ENCODE peak calls at places on chromosome 1, in eight cellular contexts. One of them, this sample, is unnamed.
A peak's percentile ranks its signal among the peaks of the same experiment; 100 is the strongest.

GRCh38 chr1:203306970-203307541 is 1.7 kb downstream of the BTG2 start:
- DNase-seq in activated T-cell treated with anti-CD3 and anti-CD28 coated beads for 1 hour: no peak
- DNase-seq in activated CD8-positive, alpha-beta T cell treated with anti-CD3 and anti-CD28 coated beads, Interleukin-2, amount 10 ng/mL, durations not matched to agents 7 days and 5 days: peak; percentile 71
- DNase-seq in Peyer's patch: peak; percentile 73
- DNase-seq in T-helper 17 cell: no peak
- DNase-seq in trophoblast cell: no peak
- DNase-seq in CD8-positive, alpha-beta memory T cell: peak; percentile 18
- DNase-seq in Right ventricle myocardium inferior: peak; percentile 73
- DNase-seq in this sample: no peak

GRCh38 chr1:167708940-167709389 is 12.8 kb upstream of the MPZL1 start:
- DNase-seq in T-helper 17 cell: no peak
- DNase-seq in activated T-cell treated with anti-CD3 and anti-CD28 coated beads for 1 hour: no peak
- DNase-seq in trophoblast cell: no peak
- DNase-seq in activated CD8-positive, alpha-beta T cell treated with anti-CD3 and anti-CD28 coated beads, Interleukin-2, amount 10 ng/mL, durations not matched to agents 7 days and 5 days: no peak
- DNase-seq in Peyer's patch: peak; percentile 40
- DNase-seq in CD8-positive, alpha-beta memory T cell: no peak
- DNase-seq in Right ventricle myocardium inferior: no peak
- DNase-seq in this sample: peak; percentile 64

GRCh38 chr1:61552630-61553029 is 172.3 kb downstream of the TM2D1 start:
- DNase-seq in T-helper 17 cell: no peak
- DNase-seq in Peyer's patch: no peak
- DNase-seq in trophoblast cell: no peak
- DNase-seq in CD8-positive, alpha-beta memory T cell: no peak
- DNase-seq in activated T-cell treated with anti-CD3 and anti-CD28 coated beads for 1 hour: no peak
- DNase-seq in activated CD8-positive, alpha-beta T cell treated with anti-CD3 and anti-CD28 coated beads, Interleukin-2, amount 10 ng/mL, durations not matched to agents 7 days and 5 days: no peak
- DNase-seq in Right ventricle myocardium inferior: no peak
- DNase-seq in this sample: no peak

GRCh38 chr1:93753766-93754763 is 72.4 kb upstream of the BCAR3 start:
- DNase-seq in trophoblast cell: peak; percentile 87
- DNase-seq in activated CD8-positive, alpha-beta T cell treated with anti-CD3 and anti-CD28 coated beads, Interleukin-2, amount 10 ng/mL, durations not matched to agents 7 days and 5 days: no peak
- DNase-seq in T-helper 17 cell: no peak
- DNase-seq in CD8-positive, alpha-beta memory T cell: no peak
- DNase-seq in activated T-cell treated with anti-CD3 and anti-CD28 coated beads for 1 hour: no peak
- DNase-seq in Peyer's patch: no peak
- DNase-seq in Right ventricle myocardium inferior: no peak
- DNase-seq in this sample: no peak

GRCh38 chr1:210374600-210374953 is 45.9 kb downstream of the HHAT start:
- DNase-seq in Right ventricle myocardium inferior: no peak
- DNase-seq in T-helper 17 cell: no peak
- DNase-seq in activated CD8-positive, alpha-beta T cell treated with anti-CD3 and anti-CD28 coated beads, Interleukin-2, amount 10 ng/mL, durations not matched to agents 7 days and 5 days: no peak
- DNase-seq in Peyer's patch: no peak
- DNase-seq in trophoblast cell: no peak
- DNase-seq in CD8-positive, alpha-beta memory T cell: no peak
- DNase-seq in activated T-cell treated with anti-CD3 and anti-CD28 coated beads for 1 hour: no peak
- DNase-seq in this sample: no peak

GRCh38 chr1:94178896-94179295 is 57.9 kb upstream of the ABCA4 start:
- DNase-seq in CD8-positive, alpha-beta memory T cell: no peak
- DNase-seq in T-helper 17 cell: no peak
- DNase-seq in trophoblast cell: no peak
- DNase-seq in Right ventricle myocardium inferior: no peak
- DNase-seq in activated T-cell treated with anti-CD3 and anti-CD28 coated beads for 1 hour: no peak
- DNase-seq in activated CD8-positive, alpha-beta T cell treated with anti-CD3 and anti-CD28 coated beads, Interleukin-2, amount 10 ng/mL, durations not matched to agents 7 days and 5 days: no peak
- DNase-seq in Peyer's patch: no peak
- DNase-seq in this sample: no peak

GRCh38 chr1:99969260-99969728 is 502 bp upstream of the SLC35A3 start:
- DNase-seq in activated T-cell treated with anti-CD3 and anti-CD28 coated beads for 1 hour: no peak
- DNase-seq in Right ventricle myocardium inferior: no peak
- DNase-seq in CD8-positive, alpha-beta memory T cell: peak; percentile 1
- DNase-seq in T-helper 17 cell: no peak
- DNase-seq in activated CD8-positive, alpha-beta T cell treated with anti-CD3 and anti-CD28 coated beads, Interleukin-2, amount 10 ng/mL, durations not matched to agents 7 days and 5 days: no peak
- DNase-seq in Peyer's patch: no peak
- DNase-seq in trophoblast cell: no peak
- DNase-seq in this sample: no peak

GRCh38 chr1:31441970-31442647 is 29.1 kb downstream of the SERINC2 start:
- DNase-seq in activated T-cell treated with anti-CD3 and anti-CD28 coated beads for 1 hour: no peak
- DNase-seq in CD8-positive, alpha-beta memory T cell: no peak
- DNase-seq in T-helper 17 cell: no peak
- DNase-seq in trophoblast cell: no peak
- DNase-seq in Right ventricle myocardium inferior: no peak
- DNase-seq in activated CD8-positive, alpha-beta T cell treated with anti-CD3 and anti-CD28 coated beads, Interleukin-2, amount 10 ng/mL, durations not matched to agents 7 days and 5 days: no peak
- DNase-seq in Peyer's patch: no peak
- DNase-seq in this sample: no peak

GRCh38 chr1:14974361-14974760 is 179.2 kb upstream of the TMEM51 start:
- DNase-seq in CD8-positive, alpha-beta memory T cell: no peak
- DNase-seq in activated CD8-positive, alpha-beta T cell treated with anti-CD3 and anti-CD28 coated beads, Interleukin-2, amount 10 ng/mL, durations not matched to agents 7 days and 5 days: no peak
- DNase-seq in Peyer's patch: no peak
- DNase-seq in activated T-cell treated with anti-CD3 and anti-CD28 coated beads for 1 hour: no peak
- DNase-seq in trophoblast cell: no peak
- DNase-seq in Right ventricle myocardium inferior: no peak
- DNase-seq in T-helper 17 cell: no peak
- DNase-seq in this sample: no peak

GRCh38 chr1:109543283-109543987 is 3.8 kb downstream of the GPR61 start:
- DNase-seq in T-helper 17 cell: no peak
- DNase-seq in CD8-positive, alpha-beta memory T cell: no peak
- DNase-seq in Right ventricle myocardium inferior: no peak
- DNase-seq in activated CD8-positive, alpha-beta T cell treated with anti-CD3 and anti-CD28 coated beads, Interleukin-2, amount 10 ng/mL, durations not matched to agents 7 days and 5 days: peak; percentile 20
- DNase-seq in activated T-cell treated with anti-CD3 and anti-CD28 coated beads for 1 hour: no peak
- DNase-seq in trophoblast cell: no peak
- DNase-seq in Peyer's patch: no peak
- DNase-seq in this sample: no peak

GRCh38 chr1:182397653-182398388 is 2.6 kb downstream of the TEDDM1 start:
- DNase-seq in activated T-cell treated with anti-CD3 and anti-CD28 coated beads for 1 hour: no peak
- DNase-seq in activated CD8-positive, alpha-beta T cell treated with anti-CD3 and anti-CD28 coated beads, Interleukin-2, amount 10 ng/mL, durations not matched to agents 7 days and 5 days: no peak
- DNase-seq in Right ventricle myocardium inferior: no peak
- DNase-seq in CD8-positive, alpha-beta memory T cell: no peak
- DNase-seq in Peyer's patch: no peak
- DNase-seq in T-helper 17 cell: no peak
- DNase-seq in trophoblast cell: peak; percentile 91
- DNase-seq in this sample: no peak

GRCh38 chr1:64608015-64608650 is 136.7 kb upstream of the RAVER2 start:
- DNase-seq in Peyer's patch: no peak
- DNase-seq in Right ventricle myocardium inferior: no peak
- DNase-seq in T-helper 17 cell: no peak
- DNase-seq in activated CD8-positive, alpha-beta T cell treated with anti-CD3 and anti-CD28 coated beads, Interleukin-2, amount 10 ng/mL, durations not matched to agents 7 days and 5 days: no peak
- DNase-seq in trophoblast cell: no peak
- DNase-seq in CD8-positive, alpha-beta memory T cell: no peak
- DNase-seq in activated T-cell treated with anti-CD3 and anti-CD28 coated beads for 1 hour: no peak
- DNase-seq in this sample: no peak

GRCh38 chr1:111736548-111737215 is 2.5 kb downstream of the INKA2 start:
- DNase-seq in trophoblast cell: no peak
- DNase-seq in T-helper 17 cell: no peak
- DNase-seq in Peyer's patch: no peak
- DNase-seq in CD8-positive, alpha-beta memory T cell: no peak
- DNase-seq in activated CD8-positive, alpha-beta T cell treated with anti-CD3 and anti-CD28 coated beads, Interleukin-2, amount 10 ng/mL, durations not matched to agents 7 days and 5 days: no peak
- DNase-seq in Right ventricle myocardium inferior: peak; percentile 87
- DNase-seq in activated T-cell treated with anti-CD3 and anti-CD28 coated beads for 1 hour: no peak
- DNase-seq in this sample: no peak

GRCh38 chr1:11873954-11874562 is 15.3 kb upstream of the NPPB start:
- DNase-seq in activated T-cell treated with anti-CD3 and anti-CD28 coated beads for 1 hour: no peak
- DNase-seq in Right ventricle myocardium inferior: peak; percentile 88
- DNase-seq in CD8-positive, alpha-beta memory T cell: no peak
- DNase-seq in trophoblast cell: no peak
- DNase-seq in activated CD8-positive, alpha-beta T cell treated with anti-CD3 and anti-CD28 coated beads, Interleukin-2, amount 10 ng/mL, durations not matched to agents 7 days and 5 days: no peak
- DNase-seq in T-helper 17 cell: no peak
- DNase-seq in Peyer's patch: no peak
- DNase-seq in this sample: no peak

GRCh38 chr1:191074877-191075276 is 597.2 kb upstream of the BRINP3 start:
- DNase-seq in Peyer's patch: no peak
- DNase-seq in activated CD8-positive, alpha-beta T cell treated with anti-CD3 and anti-CD28 coated beads, Interleukin-2, amount 10 ng/mL, durations not matched to agents 7 days and 5 days: no peak
- DNase-seq in activated T-cell treated with anti-CD3 and anti-CD28 coated beads for 1 hour: no peak
- DNase-seq in CD8-positive, alpha-beta memory T cell: no peak
- DNase-seq in T-helper 17 cell: no peak
- DNase-seq in Right ventricle myocardium inferior: no peak
- DNase-seq in trophoblast cell: no peak
- DNase-seq in this sample: no peak

GRCh38 chr1:17538428-17539130 is 919 bp upstream of the ARHGEF10L start:
- DNase-seq in activated CD8-positive, alpha-beta T cell treated with anti-CD3 and anti-CD28 coated beads, Interleukin-2, amount 10 ng/mL, durations not matched to agents 7 days and 5 days: no peak
- DNase-seq in Right ventricle myocardium inferior: no peak
- DNase-seq in T-helper 17 cell: no peak
- DNase-seq in activated T-cell treated with anti-CD3 and anti-CD28 coated beads for 1 hour: no peak
- DNase-seq in CD8-positive, alpha-beta memory T cell: no peak
- DNase-seq in trophoblast cell: no peak
- DNase-seq in Peyer's patch: no peak
- DNase-seq in this sample: no peak

GRCh38 chr1:230157409-230158390 is 90.7 kb downstream of the GALNT2 start:
- DNase-seq in Right ventricle myocardium inferior: no peak
- DNase-seq in T-helper 17 cell: no peak
- DNase-seq in Peyer's patch: peak; percentile 50
- DNase-seq in activated CD8-positive, alpha-beta T cell treated with anti-CD3 and anti-CD28 coated beads, Interleukin-2, amount 10 ng/mL, durations not matched to agents 7 days and 5 days: no peak
- DNase-seq in activated T-cell treated with anti-CD3 and anti-CD28 coated beads for 1 hour: no peak
- DNase-seq in CD8-positive, alpha-beta memory T cell: no peak
- DNase-seq in trophoblast cell: no peak
- DNase-seq in this sample: no peak